ENCODE peak calls at places on chromosomes 16 and 17, in nine cellular contexts. O, R, U, H, L, J, S, B and M are unnamed samples.

GRCh38 chr17:34669511-34669910 is 90.1 kb downstream of the TMEM132E start:
- DNase-seq in O (no peak), R (no peak), U (no peak), H (no peak), L (no peak), J (no peak), S (no peak), B (no peak), M (no peak)

GRCh38 chr17:48597775-48598631 is 4.4 kb upstream of the HOXB5 start:
- DNase-seq in O (peak; percentile 52), R (no peak), U (peak; percentile 48), H (peak; percentile 95), L (peak; percentile 65), J (peak; percentile 50), S (no peak), B (no peak), M (no peak)

GRCh38 chr16:14961405-14962186 is 13.2 kb upstream of the PDXDC1 start:
- DNase-seq in O (no peak), R (no peak), U (no peak), H (no peak), L (no peak), J (no peak), S (no peak), B (no peak), M (no peak)

GRCh38 chr17:79954281-79955166 is 81.1 kb downstream of the TBC1D16 start:
- DNase-seq in O (no peak), R (no peak), U (peak; percentile 6), H (no peak), L (no peak), J (no peak), S (no peak), B (no peak), M (no peak)

GRCh38 chr16:14202697-14203096 is 131.6 kb downstream of the MRTFB start:
- DNase-seq in O (no peak), R (no peak), U (no peak), H (peak; percentile 23), L (peak; percentile 85), J (peak; percentile 23), S (no peak), B (no peak), M (no peak)

GRCh38 chr16:29811896-29812665 is at the start of gene PRRT2:
- DNase-seq in O (peak; percentile 69), R (peak; percentile 76), U (peak; percentile 40), H (peak; percentile 74), L (peak; percentile 55), J (peak; percentile 92), S (no peak), B (peak; percentile 77), M (peak; percentile 26)

GRCh38 chr17:39926588-39927100 is 757 bp downstream of the ORMDL3 start:
- DNase-seq in O (peak; percentile 43), R (peak; percentile 74), U (peak; percentile 73), H (peak; percentile 48), L (peak; percentile 29), J (peak; percentile 71), S (peak; percentile 30), B (no peak), M (peak; percentile 67)

GRCh38 chr17:40190197-40191021 is 13.1 kb downstream of the RAPGEFL1 start:
- DNase-seq in O (no peak), R (peak; percentile 76), U (no peak), H (peak; percentile 42), L (peak; percentile 22), J (peak; percentile 63), S (no peak), B (no peak), M (no peak)

GRCh38 chr17:38967290-38967738 is at the start of gene FBXO47:
- DNase-seq in O (peak; percentile 96), R (no peak), U (peak; percentile 96), H (peak; percentile 51), L (peak; percentile 93), J (peak; percentile 87), S (peak; percentile 58), B (peak; percentile 92), M (peak; percentile 69)

GRCh38 chr17:78396436-78397335 is 18.2 kb downstream of the PGS1 start:
- DNase-seq in O (peak; percentile 71), R (no peak), U (peak; percentile 90), H (no peak), L (no peak), J (no peak), S (no peak), B (peak; percentile 51), M (no peak)

GRCh38 chr17:32227910-32228309 is 37.7 kb upstream of the RHBDL3 start:
- DNase-seq in O (no peak), R (no peak), U (no peak), H (no peak), L (no peak), J (peak; percentile 31), S (no peak), B (no peak), M (no peak)

GRCh38 chr17:7307686-7308624 is 527 bp downstream of the EIF5A start:
- DNase-seq in O (no peak), R (peak; percentile 82), U (peak; percentile 48), H (peak; percentile 29), L (no peak), J (peak; percentile 55), S (peak; percentile 48), B (peak; percentile 64), M (no peak)

GRCh38 chr17:2975469-2975958 is 87.9 kb downstream of the OR1D5 start:
- DNase-seq in O (no peak), R (peak; percentile 51), U (peak; percentile 35), H (no peak), L (no peak), J (no peak), S (no peak), B (no peak), M (no peak)

GRCh38 chr17:75153854-75154194 is 488 bp downstream of the JPT1 start:
- DNase-seq in O (no peak), R (peak; percentile 70), U (no peak), H (peak; percentile 43), L (peak; percentile 29), J (no peak), S (no peak), B (no peak), M (no peak)

GRCh38 chr17:82236142-82236971 is 7.5 kb downstream of the SLC16A3 start:
- DNase-seq in O (peak; percentile 66), R (peak; percentile 88), U (peak; percentile 82), H (peak; percentile 64), L (peak; percentile 45), J (peak; percentile 86), S (peak; percentile 47), B (peak; percentile 67), M (peak; percentile 71)

GRCh38 chr16:59573528-59574271 is 839.6 kb upstream of the GOT2 start:
- DNase-seq in O (no peak), R (no peak), U (no peak), H (peak; percentile 70), L (no peak), J (no peak), S (no peak), B (no peak), M (no peak)

GRCh38 chr16:26981266-26981938 is 85.3 kb upstream of the C16orf82 start:
- DNase-seq in O (no peak), R (no peak), U (no peak), H (peak; percentile 87), L (no peak), J (no peak), S (no peak), B (no peak), M (no peak)

GRCh38 chr17:48636177-48637018 is 10.2 kb upstream of the HOXB9 start:
- DNase-seq in O (peak; percentile 53), R (peak; percentile 93), U (peak; percentile 69), H (peak; percentile 94), L (peak; percentile 93), J (peak; percentile 97), S (peak; percentile 33), B (peak; percentile 52), M (peak; percentile 65)

DNA sequence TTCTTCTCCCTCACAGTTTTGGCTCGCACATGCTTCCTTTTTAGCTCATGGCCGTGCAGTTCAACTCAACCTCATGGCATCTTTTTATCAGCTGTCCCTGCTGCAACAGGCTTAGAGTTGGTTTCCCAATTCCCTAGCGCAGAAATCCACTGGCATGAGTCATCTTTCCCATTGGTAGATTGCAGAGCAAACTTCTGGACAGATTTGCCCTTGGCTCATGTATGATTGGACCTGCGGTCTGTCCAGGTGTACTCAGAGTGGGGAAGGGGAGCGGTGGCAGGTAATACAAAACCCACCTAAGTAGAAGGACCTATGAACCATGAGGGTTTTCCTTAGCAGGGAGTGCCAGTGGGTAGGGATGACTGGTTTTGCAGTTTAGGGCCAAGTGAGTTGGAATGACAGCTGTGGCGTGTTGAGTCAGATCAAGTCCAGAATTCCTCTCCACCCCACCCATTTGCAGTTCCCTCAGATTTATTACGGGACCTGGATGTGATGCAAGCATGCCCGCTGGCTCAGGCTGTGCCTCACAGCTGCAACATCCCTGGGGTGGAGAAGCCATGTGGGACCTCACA is 584.7 kb downstream of the WWOX start:
- DNase-seq in O (peak; percentile 82), R (no peak), U (no peak), H (peak; percentile 96), L (no peak), J (no peak), S (no peak), B (peak; percentile 60), M (no peak)
- H3K4me1 ChIP-seq in O (no peaks in the 10 kb centered on the region), R (no peaks in the 10 kb centered on the region), U (no peaks in the 10 kb centered on the region), H (peaks cover 6% of the 10 kb centered on the region), L (no peaks in the 10 kb centered on the region), J (peaks cover 6% of the 10 kb centered on the region), S (no peaks in the 10 kb centered on the region), B (peaks cover 4% of the 10 kb centered on the region), M (no peaks in the 10 kb centered on the region)

GRCh38 chr17:68184816-68185436 is 62.9 kb upstream of the AMZ2 start:
- DNase-seq in O (no peak), R (no peak), U (no peak), H (no peak), L (no peak), J (no peak), S (no peak), B (no peak), M (peak; percentile 84)
- H3K4me3 ChIP-seq in O (no peak overlapping the region), R (no peak overlapping the region), U (no peak overlapping the region), H (no peak overlapping the region), L (no peak overlapping the region), J (no peak overlapping the region), S (peak overlapping the region; percentile 24), B (no peak overlapping the region), M (peak overlapping the region; percentile 54)

GRCh38 chr17:28675485-28675884 is 13.5 kb downstream of the SUPT6H start:
- DNase-seq in O (no peak), R (no peak), U (no peak), H (no peak), L (no peak), J (no peak), S (no peak), B (no peak), M (no peak)
- H3K36me3 ChIP-seq in O (peaks cover 100% of the 10 kb centered on the region), R (peaks cover 67% of the 10 kb centered on the region), U (peaks cover 46% of the 10 kb centered on the region), H (peaks cover 73% of the 10 kb centered on the region), L (peaks cover 54% of the 10 kb centered on the region), J (peaks cover 9% of the 10 kb centered on the region), S (peaks cover 93% of the 10 kb centered on the region), B (peaks cover 21% of the 10 kb centered on the region), M (peaks cover 78% of the 10 kb centered on the region)

DNA sequence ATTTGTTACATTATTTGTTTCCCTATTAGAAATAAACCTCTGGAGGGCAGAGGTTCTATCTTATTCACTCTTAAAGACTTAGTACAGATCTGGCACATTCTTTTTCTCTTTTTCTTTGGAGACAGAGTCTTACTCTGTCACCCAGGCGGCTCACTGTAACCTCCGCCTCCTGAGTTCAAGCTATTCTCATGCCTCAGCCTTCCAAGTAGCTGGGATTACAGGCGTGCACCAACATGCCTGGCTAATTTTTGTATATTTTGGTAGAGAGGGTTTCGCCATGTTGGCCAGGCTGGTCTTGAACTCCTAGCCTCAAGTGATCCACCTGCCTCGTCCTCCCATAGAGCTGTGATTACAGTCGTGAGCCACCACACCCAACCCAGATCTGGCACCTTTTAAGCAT is 52.2 kb downstream of the GPATCH8 start:
- DNase-seq in O (no peak), R (no peak), U (no peak), H (no peak), L (no peak), J (no peak), S (no peak), B (no peak), M (no peak)
- H3K4me1 ChIP-seq in O (no peaks in the 10 kb centered on the region), R (peaks cover 13% of the 10 kb centered on the region), U (no peaks in the 10 kb centered on the region), H (peaks cover 2% of the 10 kb centered on the region), L (no peaks in the 10 kb centered on the region), J (no peaks in the 10 kb centered on the region), S (no peaks in the 10 kb centered on the region), B (no peaks in the 10 kb centered on the region), M (no peaks in the 10 kb centered on the region)

GRCh38 chr17:50094753-50095616 is at the start of gene PDK2:
- DNase-seq in O (peak; percentile 97), R (no peak), U (peak; percentile 97), H (peak; percentile 96), L (peak; percentile 94), J (peak; percentile 99), S (peak; percentile 91), B (peak; percentile 96), M (peak; percentile 96)
- H3K4me3 ChIP-seq in O (peak within 1 kb of the TSS; percentile 97), R (no peak within 1 kb of the TSS), U (peak within 1 kb of the TSS; percentile 72), H (peak within 1 kb of the TSS; percentile 89), L (peak within 1 kb of the TSS; percentile 33), J (peak within 1 kb of the TSS; percentile 99), S (peak within 1 kb of the TSS; percentile 82), B (peak within 1 kb of the TSS; percentile 97), M (peak within 1 kb of the TSS; percentile 97)